ENCODE peak calls at places on chromosomes 12 and 14, in ten cellular contexts. H, D, X, T, A, S, C, U, M and Z are unnamed samples.

GRCh38 chr14:67444395-67444794 is 32.4 kb upstream of the PLEK2 start:
- DNase-seq in D (no peak), X (no peak), U (no peak), A (no peak), T (no peak), M (no peak), H (no peak), S (no peak), C (no peak), Z (no peak)

GRCh38 chr12:78018146-78018910 is 187.6 kb downstream of the NAV3 start:
- DNase-seq in S (no peak), U (peak), C (peak), X (no peak), A (peak), M (no peak), T (peak), H (no peak), D (no peak), Z (peak)

GRCh38 chr12:121602766-121603165 is 21.9 kb upstream of the KDM2B start:
- DNase-seq in C (no peak), T (no peak), S (no peak), M (no peak), A (no peak), D (no peak), H (no peak), X (no peak), U (no peak), Z (no peak)

GRCh38 chr12:34344851-34345522 is 322.7 kb downstream of the ALG10 start:
- DNase-seq in M (no peak), A (no peak), D (no peak), C (no peak), T (no peak), H (no peak), U (no peak), S (no peak), X (no peak), Z (no peak)

GRCh38 chr12:49750027-49750977 is 8.9 kb downstream of the TMBIM6 start:
- DNase-seq in H (no peak), D (peak), A (peak), C (no peak), X (no peak), T (peak), S (no peak), M (no peak), U (peak), Z (peak)

GRCh38 chr12:89649820-89650219 is 58.8 kb downstream of the ATP2B1 start:
- DNase-seq in D (no peak), H (no peak), T (no peak), M (no peak), C (no peak), S (no peak), X (no peak), U (no peak), A (no peak), Z (no peak)

GRCh38 chr14:100844082-100844408 is 18.1 kb downstream of the MEG3 start:
- DNase-seq in C (no peak), A (no peak), H (peak), T (no peak), X (no peak), M (no peak), D (no peak), S (no peak), U (no peak), Z (no peak)

GRCh38 chr14:61323970-61324369 is 2.6 kb downstream of the PRKCH start:
- DNase-seq in H (no peak), A (no peak), S (no peak), X (no peak), D (no peak), M (no peak), U (no peak), T (no peak), C (no peak), Z (no peak)

GRCh38 chr12:123163227-123163626 is 12.3 kb upstream of the PITPNM2 start:
- DNase-seq in X (no peak), U (no peak), T (no peak), C (no peak), S (no peak), H (no peak), A (no peak), M (no peak), D (no peak), Z (no peak)

GRCh38 chr12:64385468-64385867 is 5.1 kb downstream of the C12orf56 start:
- DNase-seq in D (no peak), H (no peak), C (no peak), M (no peak), S (no peak), U (no peak), X (no peak), T (no peak), A (no peak), Z (peak)

GRCh38 chr14:86003998-86004397 is 474.1 kb downstream of the FLRT2 start:
- DNase-seq in S (no peak), C (no peak), X (no peak), H (no peak), T (no peak), D (no peak), M (no peak), U (peak), A (peak), Z (no peak)

GRCh38 chr12:56040963-56041578 is 647 bp upstream of the RPS26 start:
- DNase-seq in A (no peak), S (no peak), D (no peak), U (no peak), M (no peak), H (no peak), X (no peak), T (no peak), C (no peak), Z (no peak)

GRCh38 chr12:31832740-31833540 is 104.1 kb upstream of the AMN1 start:
- DNase-seq in H (no peak), U (no peak), A (no peak), D (peak), S (no peak), C (no peak), T (no peak), M (no peak), X (no peak), Z (no peak)

GRCh38 chr12:24711056-24711455 is 237.8 kb downstream of the BCAT1 start:
- DNase-seq in T (no peak), H (no peak), U (no peak), A (no peak), M (no peak), C (no peak), S (no peak), X (no peak), D (no peak), Z (no peak)

GRCh38 chr14:88191605-88192004 is 131.5 kb downstream of the KCNK10 start:
- DNase-seq in X (no peak), M (no peak), T (no peak), C (no peak), S (no peak), H (no peak), D (no peak), U (no peak), A (no peak), Z (no peak)

GRCh38 chr14:58864751-58865519 is 227.2 kb downstream of the DACT1 start:
- DNase-seq in S (no peak), A (peak), C (peak), U (peak), H (no peak), D (no peak), M (no peak), T (peak), X (peak), Z (peak)
- H3K4me3 ChIP-seq in S (no peak), A (no peak), C (no peak), U (no peak), H (no peak), D (no peak), M (no peak), T (no peak), X (no peak), Z (no peak)

DNA sequence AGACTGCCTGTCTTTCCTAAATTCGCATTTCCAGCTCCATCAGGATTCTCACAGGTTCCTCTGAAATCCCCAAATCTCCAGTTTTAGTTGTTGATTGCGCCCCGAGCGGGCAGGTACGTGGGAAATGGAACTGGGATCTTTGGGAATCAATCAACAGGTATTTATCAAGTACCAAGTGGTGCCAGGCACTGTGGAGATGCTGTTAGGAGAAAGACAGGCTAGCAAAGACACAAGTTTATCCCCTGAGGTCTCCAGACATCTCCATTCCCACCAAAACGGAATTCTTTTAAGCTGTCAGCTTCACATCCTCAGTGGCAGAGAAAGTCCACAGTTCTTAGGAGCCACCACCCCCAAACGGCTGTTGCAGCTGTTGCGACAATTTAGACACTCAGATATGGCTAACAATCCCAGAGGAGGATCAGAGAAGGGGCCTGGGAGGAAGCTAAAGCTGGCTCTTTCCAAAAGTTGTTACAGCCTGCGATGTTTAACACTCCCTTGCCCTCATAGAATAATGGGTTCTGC is 1.8 kb upstream of the ATP5MC2 start:
- DNase-seq in D (no peak), A (no peak), U (no peak), M (no peak), C (no peak), T (peak), X (no peak), S (no peak), H (no peak), Z (no peak)
- H3K4me3 ChIP-seq in D (no peak), A (no peak), U (no peak), M (peak), C (peak), T (peak), X (peak), S (no peak), H (peak), Z (no peak)

GRCh38 chr12:48183876-48184548 is 568 bp downstream of the CCDC184 start:
- DNase-seq in X (no peak), S (no peak), M (no peak), A (no peak), D (no peak), T (no peak), H (peak), U (no peak), C (no peak), Z (no peak)

GRCh38 chr12:48185181-48185919 is 1.9 kb downstream of the CCDC184 start:
- DNase-seq in T (no peak), D (no peak), X (no peak), S (no peak), C (no peak), U (no peak), H (no peak), A (no peak), M (no peak), Z (no peak)

GRCh38 chr12:48183091-48183875 is at the start of gene CCDC184:
- DNase-seq in S (peak), D (peak), A (peak), M (peak), T (peak), U (peak), H (peak), X (no peak), C (no peak), Z (peak)

GRCh38 chr12:48182659-48183058 is 785 bp upstream of the CCDC184 start:
- DNase-seq in A (no peak), H (no peak), S (no peak), T (no peak), M (no peak), C (no peak), X (no peak), D (no peak), U (no peak), Z (no peak)

GRCh38 chr12:48184549-48184922 is 1.1 kb downstream of the CCDC184 start:
- DNase-seq in H (no peak), C (no peak), T (no peak), X (no peak), U (no peak), M (no peak), S (no peak), A (no peak), D (no peak), Z (no peak)
- H3K4me3 ChIP-seq in H (peak), C (no peak), T (no peak), X (no peak), U (no peak), M (peak), S (no peak), A (no peak), D (no peak), Z (no peak)

DNA sequence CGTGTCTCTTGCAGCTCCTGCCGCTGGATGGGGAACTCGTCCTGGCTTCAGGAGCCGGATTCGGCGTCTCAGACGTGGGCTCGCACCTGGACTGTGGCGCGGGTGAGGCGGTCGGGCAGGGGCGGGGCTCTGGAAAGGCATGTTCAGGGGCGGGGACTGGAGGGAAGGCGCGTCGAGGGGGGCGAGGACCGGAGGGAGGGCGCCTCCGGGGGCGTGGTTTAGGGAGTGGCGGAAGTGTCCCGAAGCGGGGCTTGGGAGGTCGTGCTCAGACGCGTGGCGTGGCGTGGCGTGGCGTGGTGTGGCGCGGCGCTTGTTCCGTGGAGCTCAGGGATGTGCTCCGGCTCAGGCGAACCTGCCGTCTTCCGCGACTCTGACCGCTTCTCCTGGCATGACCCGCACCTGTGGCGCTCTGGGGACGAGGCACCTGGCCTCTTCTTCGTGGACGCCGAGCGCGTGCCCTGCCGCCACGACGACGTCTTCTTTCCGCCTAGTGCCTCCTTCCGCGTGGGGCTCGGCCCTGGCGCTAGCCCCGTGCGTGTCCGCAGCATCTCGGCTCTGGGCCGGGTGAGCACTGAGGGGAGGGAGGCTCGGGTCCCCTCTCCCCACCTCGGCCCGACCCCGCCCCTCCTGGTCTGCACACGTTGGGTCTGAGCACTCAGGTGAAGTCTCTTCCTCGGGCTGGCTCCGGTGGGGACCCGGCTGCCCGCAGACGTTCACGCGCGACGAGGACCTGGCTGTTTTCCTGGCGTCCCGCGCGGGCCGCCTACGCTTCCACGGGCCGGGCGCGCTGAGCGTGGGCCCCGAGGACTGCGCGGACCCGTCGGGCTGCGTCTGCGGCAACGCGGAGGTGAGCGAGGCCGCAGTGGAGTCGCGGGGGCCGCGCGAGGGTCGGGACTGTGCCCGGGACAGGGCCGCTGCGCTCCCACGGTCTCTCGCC is 6.2 kb downstream of the AMN start:
- DNase-seq in A (peak), C (no peak), M (peak), H (peak), U (peak), X (no peak), S (no peak), D (peak), T (peak), Z (no peak)
- H3K4me3 ChIP-seq in A (peak), C (peak), M (peak), H (peak), U (peak), X (peak), S (no peak), D (peak), T (peak), Z (peak)